ENCODE peak calls at places on chromosomes 2 and 18, in eight cellular contexts. K is D341Med, S is Kasumi-1, Z is Panc1, F is GM03348, G is uterus, Y is NCI-H69, J is GM19239. U is an unnamed sample.

GRCh38 chr2:239485622-239486021 is 84.8 kb upstream of the HDAC4 start:
- DNase-seq in K (no peak), F (no peak), Z (no peak), G (no peak), J (no peak), S (no peak), Y (no peak), U (no peak)

GRCh38 chr18:68406761-68407160 is 308.1 kb downstream of the TMX3 start:
- DNase-seq in Y (no peak), G (no peak), F (peak; percentile 57), J (no peak), Z (no peak), S (no peak), K (no peak), U (no peak)

GRCh38 chr18:49650426-49650891 is 88.6 kb downstream of the LIPG start:
- DNase-seq in Y (no peak), G (no peak), J (no peak), K (no peak), Z (no peak), S (no peak), F (no peak), U (no peak)

GRCh38 chr2:126029316-126029715 is 626.6 kb upstream of the GYPC start:
- DNase-seq in K (no peak), Y (no peak), Z (no peak), G (no peak), F (no peak), J (no peak), S (no peak), U (no peak)

GRCh38 chr2:76197842-76198448 is 487.2 kb upstream of the GCFC2 start:
- DNase-seq in S (peak; percentile 64), G (no peak), J (no peak), Y (peak; percentile 64), F (peak; percentile 44), K (peak; percentile 34), Z (peak; percentile 51), U (peak; percentile 1)

GRCh38 chr2:160351978-160352377 is 141.6 kb downstream of the RBMS1 start:
- DNase-seq in F (no peak), K (no peak), Z (no peak), Y (no peak), J (no peak), G (no peak), S (peak; percentile 61), U (no peak)

GRCh38 chr2:76204048-76204447 is 493.3 kb upstream of the GCFC2 start:
- DNase-seq in K (no peak), Z (no peak), G (no peak), J (no peak), Y (no peak), F (no peak), S (no peak), U (no peak)

GRCh38 chr2:84919885-84920580 is 14.6 kb downstream of the TMSB10 start:
- DNase-seq in J (no peak), Z (peak; percentile 92), S (peak; percentile 24), G (peak; percentile 57), Y (peak; percentile 36), F (peak; percentile 83), K (no peak), U (peak; percentile 86)

GRCh38 chr2:12059616-12060441 is 313.4 kb downstream of the LPIN1 start:
- DNase-seq in Z (no peak), F (no peak), K (no peak), G (no peak), J (no peak), Y (no peak), S (no peak), U (no peak)

GRCh38 chr2:48397846-48398245 is 132.1 kb upstream of the STON1 start:
- DNase-seq in G (no peak), S (no peak), Y (peak; percentile 74), J (no peak), K (no peak), F (no peak), Z (no peak), U (no peak)

GRCh38 chr2:20317198-20317597 is 33.4 kb downstream of the PUM2 start:
- DNase-seq in S (no peak), J (no peak), K (no peak), F (no peak), G (no peak), Z (no peak), Y (no peak), U (no peak)

GRCh38 chr2:88903744-88904353 is 212.4 kb downstream of the RPIA start:
- DNase-seq in J (no peak), G (no peak), Z (no peak), Y (peak; percentile 60), K (peak; percentile 42), S (peak; percentile 67), F (peak; percentile 43), U (no peak)

GRCh38 chr2:136058951-136059530 is 58.9 kb downstream of the CXCR4 start:
- DNase-seq in Z (no peak), F (no peak), K (no peak), S (no peak), Y (no peak), J (no peak), G (no peak), U (no peak)

GRCh38 chr2:8543065-8543411 is 138.8 kb upstream of the ID2 start:
- DNase-seq in J (no peak), S (no peak), Y (no peak), Z (no peak), K (no peak), G (no peak), F (no peak), U (no peak)

GRCh38 chr2:223943561-223944008 is 1.6 kb downstream of the WDFY1 start:
- DNase-seq in S (no peak), G (no peak), Y (peak; percentile 10), J (no peak), Z (no peak), K (no peak), F (peak; percentile 59), U (peak; percentile 54)

GRCh38 chr2:27710640-27711430 is 47.1 kb downstream of the SLC4A1AP start:
- DNase-seq in G (no peak), Y (no peak), Z (no peak), J (no peak), K (no peak), S (no peak), F (no peak), U (no peak)

U was measured in hepatic stellate cell.